ENCODE peak calls at places on chromosome 17, in six cellular contexts. Y is uterus, J is suprapubic skin, V is stomach, G is ovary, E is H1. R is an unnamed sample.

GRCh38 chr17:80217703-80218362 is 2.3 kb downstream of the SGSH start:
- DNase-seq in Y (no peak), J (no peak), V (no peak), G (no peak), E (no peak), R (no peak)

GRCh38 chr17:36142230-36142629 is 34.2 kb downstream of the TBC1D3B start:
- DNase-seq in Y (no peak), J (no peak), V (no peak), G (no peak), E (no peak), R (no peak)

GRCh38 chr17:55332296-55333041 is 67.7 kb downstream of the HLF start:
- DNase-seq in Y (no peak), J (no peak), V (no peak), G (no peak), E (no peak), R (no peak)

GRCh38 chr17:2398655-2399571 is 1.9 kb downstream of the MNT start:
- DNase-seq in Y (peak; percentile 74), J (peak; percentile 85), V (peak; percentile 47), G (peak; percentile 78), E (peak; percentile 74), R (peak; percentile 68)

GRCh38 chr17:17783121-17783824 is 53.5 kb downstream of the SREBF1 start:
- DNase-seq in Y (peak; percentile 76), J (no peak), V (peak; percentile 88), G (peak; percentile 73), E (peak; percentile 83), R (peak; percentile 70)

GRCh38 chr17:41082565-41083136 is 1.3 kb upstream of the KRTAP4-7 start:
- DNase-seq in Y (no peak), J (no peak), V (no peak), G (no peak), E (no peak), R (no peak)

GRCh38 chr17:37828313-37829124 is 83.7 kb upstream of the HNF1B start:
- DNase-seq in Y (no peak), J (no peak), V (no peak), G (no peak), E (no peak), R (no peak)

GRCh38 chr17:7852919-7853692 is 1.8 kb upstream of the TMEM88 start:
- DNase-seq in Y (peak; percentile 26), J (no peak), V (no peak), G (peak; percentile 37), E (peak; percentile 78), R (no peak)

GRCh38 chr17:29007456-29008455 is 1.9 kb upstream of the SEZ6 start:
- DNase-seq in Y (no peak), J (no peak), V (no peak), G (no peak), E (no peak), R (no peak)

GRCh38 chr17:81665205-81666091 is 957 bp downstream of the OXLD1 start:
- DNase-seq in Y (no peak), J (no peak), V (no peak), G (no peak), E (no peak), R (peak; percentile 40)

GRCh38 chr17:63113167-63113566 is 147.1 kb downstream of the TANC2 start:
- DNase-seq in Y (no peak), J (no peak), V (no peak), G (no peak), E (no peak), R (no peak)

GRCh38 chr17:75406222-75406615 is 741 bp upstream of the GRB2 start:
- DNase-seq in Y (no peak), J (no peak), V (no peak), G (no peak), E (no peak), R (no peak)

GRCh38 chr17:72369366-72369765 is 248.5 kb downstream of the SOX9 start:
- DNase-seq in Y (no peak), J (no peak), V (no peak), G (no peak), E (no peak), R (no peak)
- TF ChIP-seq POLR2A in Y (no peak), J (no peak), V (no peak), G (no peak), E (no peak), R (no peak)

DNA sequence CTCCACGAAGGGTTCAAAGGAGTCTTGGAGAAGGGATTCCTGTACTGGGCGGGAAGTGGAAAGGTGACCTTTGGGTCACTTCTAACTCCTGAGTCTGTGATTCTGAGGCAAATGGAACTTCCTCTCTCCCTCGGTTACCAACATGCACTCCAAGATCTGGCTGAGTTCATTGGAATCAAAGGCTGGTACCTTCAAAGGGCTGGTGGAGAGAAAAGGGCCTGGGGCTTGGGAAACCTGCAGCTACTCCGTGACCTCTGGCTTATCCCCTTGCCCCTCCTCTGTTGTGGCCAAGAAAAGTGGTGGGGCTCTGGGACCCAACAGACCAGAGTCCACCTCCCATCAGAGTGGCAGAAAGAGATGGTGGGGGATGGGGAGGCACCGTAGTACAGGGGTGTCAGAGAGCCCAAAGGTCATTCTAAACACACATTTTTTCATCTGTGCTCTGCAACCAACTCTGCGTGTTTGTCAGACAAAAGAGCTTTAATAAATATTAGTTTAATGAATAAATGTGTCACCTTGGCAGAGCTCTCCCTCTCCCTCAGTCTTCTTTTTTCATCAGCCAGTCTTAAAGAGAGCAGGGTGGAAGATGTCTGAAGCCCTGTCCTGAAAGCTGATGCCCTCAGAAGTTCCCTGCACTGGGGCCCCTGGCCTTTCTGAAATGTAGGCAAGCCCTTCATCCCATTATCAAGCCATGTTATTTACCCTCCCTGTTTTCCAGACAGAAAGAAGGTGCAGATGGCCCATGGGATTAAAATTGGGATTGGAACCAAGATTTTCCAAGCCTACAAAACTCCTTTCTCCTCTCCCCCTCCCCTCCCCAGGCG is 227.4 kb downstream of the CCDC182 start:
- DNase-seq in Y (no peak), J (no peak), V (no peak), G (no peak), E (no peak), R (no peak)
- H3K4me3 ChIP-seq in Y (no peak overlapping the region), J (no peak overlapping the region), V (no peak overlapping the region), G (no peak overlapping the region), E (no peak overlapping the region), R (no peak overlapping the region)

GRCh38 chr17:61454095-61454931 is 2.1 kb downstream of the TBX4 start:
- DNase-seq in Y (no peak), J (no peak), V (no peak), G (no peak), E (peak; percentile 69), R (peak; percentile 31)

GRCh38 chr17:61453563-61453962 is 1.3 kb downstream of the TBX4 start:
- DNase-seq in Y (no peak), J (no peak), V (no peak), G (no peak), E (no peak), R (no peak)

GRCh38 chr17:61455754-61456681 is 3.8 kb downstream of the TBX4 start:
- DNase-seq in Y (no peak), J (peak; percentile 60), V (no peak), G (no peak), E (peak; percentile 69), R (peak; percentile 44)

GRCh38 chr17:61456688-61457225 is 4.5 kb downstream of the TBX4 start:
- DNase-seq in Y (no peak), J (no peak), V (no peak), G (no peak), E (peak; percentile 63), R (peak; percentile 38)

GRCh38 chr17:61454932-61455753 is 2.9 kb downstream of the TBX4 start:
- DNase-seq in Y (no peak), J (no peak), V (no peak), G (no peak), E (peak; percentile 65), R (no peak)
- H3K9me3 ChIP-seq in Y (no peaks in the 10 kb centered on the region), J (no peaks in the 10 kb centered on the region), V (no peaks in the 10 kb centered on the region), G (no peaks in the 10 kb centered on the region), E (peaks cover 4% of the 10 kb centered on the region), R (no peaks in the 10 kb centered on the region)

GRCh38 chr17:78040561-78041400 is 82.3 kb downstream of the TNRC6C start:
- DNase-seq in Y (peak; percentile 50), J (peak; percentile 72), V (peak; percentile 29), G (peak; percentile 47), E (no peak), R (peak; percentile 52)
- TF ChIP-seq POLR2A in Y (no peak), J (no peak), V (no peak), G (no peak), E (no peak), R (no peak)

GRCh38 chr17:71824671-71825070 is 296.1 kb upstream of the SOX9 start:
- DNase-seq in Y (no peak), J (no peak), V (no peak), G (no peak), E (no peak), R (no peak)

GRCh38 chr17:71830916-71831315 is 289.9 kb upstream of the SOX9 start:
- DNase-seq in Y (no peak), J (no peak), V (no peak), G (no peak), E (peak; percentile 60), R (no peak)

GRCh38 chr17:71828182-71828596 is 292.6 kb upstream of the SOX9 start:
- DNase-seq in Y (no peak), J (no peak), V (no peak), G (no peak), E (peak; percentile 83), R (no peak)
- H3K4me3 ChIP-seq in Y (no peak overlapping the region), J (no peak overlapping the region), V (no peak overlapping the region), G (no peak overlapping the region), E (no peak overlapping the region), R (no peak overlapping the region)

GRCh38 chr17:21677911-21678310 is 14.4 kb upstream of the KCNJ18 start:
- DNase-seq in Y (peak; percentile 7), J (peak; percentile 56), V (no peak), G (no peak), E (no peak), R (no peak)

GRCh38 chr17:21676281-21677111 is 15.8 kb upstream of the KCNJ18 start:
- DNase-seq in Y (peak; percentile 8), J (peak; percentile 68), V (no peak), G (no peak), E (no peak), R (peak; percentile 43)

GRCh38 chr17:21679256-21680146 is 12.8 kb upstream of the KCNJ18 start:
- DNase-seq in Y (peak; percentile 8), J (peak; percentile 64), V (no peak), G (no peak), E (no peak), R (peak; percentile 44)

GRCh38 chr17:21678451-21679081 is 13.8 kb upstream of the KCNJ18 start:
- DNase-seq in Y (peak; percentile 13), J (peak; percentile 45), V (no peak), G (no peak), E (no peak), R (no peak)

GRCh38 chr17:21677126-21677910 is 15.0 kb upstream of the KCNJ18 start:
- DNase-seq in Y (no peak), J (peak; percentile 49), V (no peak), G (no peak), E (no peak), R (peak; percentile 43)
- H3K9me3 ChIP-seq in Y (no peaks in the 10 kb centered on the region), J (peaks cover 4% of the 10 kb centered on the region), V (no peaks in the 10 kb centered on the region), G (no peaks in the 10 kb centered on the region), E (peaks cover 94% of the 10 kb centered on the region), R (no peaks in the 10 kb centered on the region)

R was measured in Peyer's patch.